ENCODE peak calls at places on chromosome 2, in six cellular contexts. T, I, F, Z, Y and R are unnamed samples.

GRCh38 chr2:149055751-149056150 is 17.3 kb downstream of the LYPD6B start:
- DNase-seq in I (no peak), T (no peak), Z (no peak), Y (no peak), F (no peak), R (no peak)

GRCh38 chr2:37637122-37637875 is 34.1 kb downstream of the CDC42EP3 start:
- DNase-seq in I (no peak), Z (no peak), T (no peak), F (no peak), Y (no peak), R (no peak)

GRCh38 chr2:816278-816677 is 134.4 kb upstream of the SNTG2 start:
- DNase-seq in I (no peak), T (no peak), Y (no peak), F (no peak), Z (no peak), R (no peak)

GRCh38 chr2:16548036-16548435 is 117.6 kb downstream of the CYRIA start:
- DNase-seq in Y (no peak), F (no peak), T (no peak), Z (no peak), I (no peak), R (no peak)

GRCh38 chr2:166031054-166031453 is 77.5 kb upstream of the TTC21B start:
- DNase-seq in Y (no peak), I (no peak), Z (no peak), T (peak), F (no peak), R (no peak)

GRCh38 chr2:106147159-106147558 is 46.9 kb downstream of the UXS1 start:
- DNase-seq in T (peak), Y (no peak), I (peak), Z (no peak), F (peak), R (no peak)

GRCh38 chr2:235390108-235390815 is 103.6 kb upstream of the AGAP1 start:
- DNase-seq in T (peak), I (no peak), Z (no peak), Y (no peak), F (no peak), R (no peak)

GRCh38 chr2:202165945-202166344 is 72.5 kb downstream of the SUMO1 start:
- DNase-seq in I (no peak), Z (no peak), F (no peak), T (peak), Y (no peak), R (no peak)

GRCh38 chr2:729363-729762 is 52.2 kb upstream of the TMEM18 start:
- DNase-seq in T (no peak), Y (no peak), F (no peak), I (no peak), Z (no peak), R (no peak)

GRCh38 chr2:74740395-74741075 is 86.5 kb downstream of the SEMA4F start:
- DNase-seq in F (peak), Z (no peak), Y (peak), T (peak), I (peak), R (no peak)

GRCh38 chr2:239774933-239775622 is 250.1 kb downstream of the NDUFA10 start:
- DNase-seq in F (no peak), T (no peak), Z (no peak), I (no peak), Y (no peak), R (no peak)

GRCh38 chr2:102792538-102793208 is 30.8 kb downstream of the TMEM182 start:
- DNase-seq in F (no peak), Z (no peak), Y (no peak), T (no peak), I (no peak), R (no peak)

GRCh38 chr2:45300026-45300750 is 290.9 kb upstream of the SIX2 start:
- DNase-seq in Z (no peak), Y (no peak), I (no peak), T (no peak), F (no peak), R (no peak)

GRCh38 chr2:44623622-44624351 is 262.0 kb downstream of the CAMKMT start:
- DNase-seq in T (no peak), Y (no peak), F (no peak), I (no peak), Z (no peak), R (no peak)

GRCh38 chr2:240956935-240957655 is 41.3 kb upstream of the SNED1 start:
- DNase-seq in T (no peak), Z (peak), Y (no peak), I (no peak), F (no peak), R (no peak)

GRCh38 chr2:143428700-143429099 is 299.5 kb downstream of the ARHGAP15 start:
- DNase-seq in Y (no peak), T (no peak), Z (no peak), F (no peak), I (no peak), R (no peak)

GRCh38 chr2:106065268-106065982 is 128.7 kb downstream of the UXS1 start:
- DNase-seq in Z (peak), I (peak), Y (no peak), F (no peak), T (no peak), R (no peak)

GRCh38 chr2:211228559-211228958 is 672.2 kb downstream of the CPS1 start:
- DNase-seq in F (no peak), I (no peak), Z (no peak), Y (no peak), T (no peak), R (no peak)

GRCh38 chr2:237025090-237025865 is 60.4 kb upstream of the COPS8 start:
- DNase-seq in I (no peak), F (peak), T (peak), Z (no peak), Y (peak), R (no peak)

GRCh38 chr2:132670961-132671781 is 1.2 kb upstream of the LYPD1 start:
- DNase-seq in F (peak), T (peak), Z (peak), Y (no peak), I (peak), R (peak)

GRCh38 chr2:86556508-86556907 is 6.7 kb downstream of the CHMP3 start:
- DNase-seq in I (peak), Z (no peak), F (no peak), Y (no peak), T (no peak), R (no peak)

DNA sequence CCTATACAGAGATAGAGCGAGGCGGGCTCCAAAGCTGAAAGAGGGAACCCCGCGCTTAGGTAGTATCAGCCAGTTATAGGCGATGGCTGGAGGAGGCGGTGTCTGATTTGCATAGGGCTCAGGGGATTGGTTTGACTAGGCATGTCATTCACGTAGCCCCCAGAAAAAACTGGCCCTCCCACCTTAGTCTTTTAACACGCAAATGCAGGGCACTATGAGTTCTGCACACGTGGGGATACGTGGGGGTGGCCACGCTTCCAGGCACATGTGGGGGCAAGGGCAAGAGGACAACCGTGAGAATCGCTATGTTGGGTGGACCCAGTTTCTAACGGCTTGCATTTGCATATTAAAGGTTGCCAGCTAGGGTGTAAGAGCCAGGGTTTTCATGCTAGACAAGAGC is 56.7 kb upstream of the MSTN start:
- DNase-seq in I (peak), F (no peak), Y (no peak), T (no peak), Z (peak), R (no peak)
- H3K4me3 ChIP-seq in I (no peak), F (peak), Y (peak), T (no peak), Z (peak), R (peak)

GRCh38 chr2:128638741-128639477 is 320.2 kb upstream of the HS6ST1 start:
- DNase-seq in T (no peak), Y (no peak), Z (peak), I (peak), F (no peak), R (peak)
- H2BK120ac ChIP-seq in T (no peak), Y (no peak), Z (peak), I (peak), F (no peak), R (peak)

GRCh38 chr2:3348771-3349170 is 28.8 kb downstream of the EIPR1 start:
- DNase-seq in F (no peak), I (no peak), Z (no peak), T (no peak), Y (no peak), R (no peak)
- H4K8ac ChIP-seq in F (no peak), I (no peak), Z (peak), T (no peak), Y (no peak), R (peak)

GRCh38 chr2:111032721-111033532 is 87.8 kb upstream of the BCL2L11 start:
- DNase-seq in T (peak), Y (peak), I (peak), F (no peak), Z (peak), R (no peak)
- H3K4me3 ChIP-seq in T (no peak), Y (no peak), I (no peak), F (no peak), Z (no peak), R (no peak)

GRCh38 chr2:47257837-47258436 is 102.8 kb upstream of the STPG4 start:
- DNase-seq in I (no peak), T (no peak), Y (no peak), Z (no peak), F (no peak), R (no peak)
- H2BK120ac ChIP-seq in I (no peak), T (no peak), Y (no peak), Z (no peak), F (no peak), R (no peak)

DNA sequence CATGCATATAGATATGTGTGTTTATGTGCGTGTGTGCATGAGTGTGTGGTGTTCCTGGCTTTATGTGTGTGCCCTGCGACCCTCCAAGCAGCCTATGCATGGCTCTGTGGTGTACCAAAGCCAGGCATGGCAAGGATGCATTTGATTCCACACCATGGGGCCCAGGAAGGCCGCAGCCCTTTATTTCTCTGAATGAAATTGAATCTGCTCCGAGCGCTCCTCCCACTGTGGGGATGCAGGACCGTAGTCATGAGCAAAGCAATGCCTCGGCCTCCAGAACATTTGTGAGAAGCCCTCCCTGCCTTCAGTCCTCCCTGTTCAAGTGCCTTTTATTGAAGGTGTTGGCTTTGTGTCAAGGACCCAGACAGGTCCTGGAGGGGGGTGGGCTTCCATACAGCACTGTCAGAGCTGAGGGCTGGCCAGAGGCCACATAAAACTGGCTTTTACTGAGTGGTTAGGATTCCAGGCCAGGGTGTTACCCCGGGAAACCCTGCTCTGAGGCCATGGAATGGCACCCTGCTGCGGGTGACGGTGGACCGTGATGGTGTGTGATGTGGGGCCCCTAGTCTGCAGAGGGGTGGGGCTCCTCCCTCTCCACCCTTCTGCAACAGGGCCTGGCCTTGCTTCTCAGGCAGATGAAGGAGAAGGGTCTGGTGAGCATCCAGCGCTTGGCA is 41.5 kb downstream of the TOGARAM2 start:
- DNase-seq in Z (no peak), I (peak), Y (peak), F (no peak), T (no peak), R (no peak)
- H4K8ac ChIP-seq in Z (no peak), I (no peak), Y (no peak), F (no peak), T (no peak), R (no peak)

GRCh38 chr2:8230466-8230865 is 451.4 kb upstream of the ID2 start:
- DNase-seq in F (no peak), I (no peak), Z (no peak), T (no peak), Y (no peak), R (no peak)

GRCh38 chr2:8231909-8232308 is 449.9 kb upstream of the ID2 start:
- DNase-seq in I (no peak), F (no peak), T (no peak), Y (no peak), Z (no peak), R (no peak)

GRCh38 chr2:8236391-8236790 is 445.5 kb upstream of the ID2 start:
- DNase-seq in F (no peak), Y (no peak), Z (no peak), T (no peak), I (no peak), R (no peak)

GRCh38 chr2:8234757-8235374 is 447.0 kb upstream of the ID2 start:
- DNase-seq in F (no peak), Y (no peak), I (no peak), T (no peak), Z (no peak), R (no peak)

DNA sequence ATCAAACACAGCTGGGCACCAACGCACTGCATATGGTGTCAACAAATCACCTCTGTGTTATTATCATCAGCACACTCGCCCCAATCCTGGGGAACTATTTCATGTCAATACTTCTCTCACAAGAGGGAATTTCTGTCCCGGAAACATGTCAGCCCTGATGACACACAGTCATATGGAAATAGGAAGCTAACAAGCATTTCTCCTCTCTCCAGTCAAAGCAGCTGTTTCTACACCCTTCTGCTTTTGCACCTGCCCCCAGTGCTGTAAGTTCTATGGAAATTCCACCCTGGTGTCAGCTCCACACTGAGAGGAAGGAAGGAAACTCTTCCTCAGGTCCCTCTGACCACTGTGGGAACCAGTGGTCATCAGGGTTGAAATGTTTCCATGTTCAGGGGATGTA is 447.6 kb upstream of the ID2 start:
- DNase-seq in Y (no peak), T (no peak), F (no peak), I (no peak), Z (no peak), R (no peak)
- H3K4me3 ChIP-seq in Y (no peak), T (no peak), F (no peak), I (no peak), Z (no peak), R (no peak)

DNA sequence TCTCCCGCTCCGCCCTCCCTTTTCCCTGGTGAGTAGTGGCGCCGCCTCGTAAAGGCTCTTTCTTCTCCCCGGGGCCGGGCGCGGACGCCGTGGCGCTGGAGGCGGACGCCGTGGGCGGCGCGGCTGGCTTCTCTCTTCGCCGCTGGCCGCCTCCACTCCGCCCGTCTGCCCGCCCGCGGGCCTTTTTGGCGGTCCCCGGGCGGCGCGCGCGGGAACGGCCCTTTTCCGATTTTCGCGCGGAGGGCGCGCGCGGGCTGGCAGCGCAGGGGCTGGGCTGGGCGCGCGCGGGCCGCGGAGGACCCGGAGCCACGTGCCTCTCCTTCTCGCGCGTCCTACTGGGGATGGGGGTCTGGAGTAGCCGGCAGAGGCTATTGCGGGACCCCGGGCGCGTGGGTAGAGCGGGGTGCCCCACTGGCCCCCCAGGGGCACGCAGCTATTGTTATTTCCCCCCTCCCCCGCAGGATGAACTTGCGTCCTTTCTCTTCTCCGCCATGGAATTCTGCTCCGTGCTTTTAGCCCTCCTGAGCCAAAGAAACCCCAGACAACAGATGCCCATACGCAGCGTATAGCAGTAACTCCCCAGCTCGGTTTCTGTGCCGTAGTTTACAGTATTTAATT is 472 bp downstream of the SLC20A1 start:
- DNase-seq in T (no peak), Y (no peak), F (no peak), I (no peak), Z (no peak), R (no peak)
- H2BK120ac ChIP-seq in T (peak), Y (peak), F (peak), I (peak), Z (no peak), R (peak)

DNA sequence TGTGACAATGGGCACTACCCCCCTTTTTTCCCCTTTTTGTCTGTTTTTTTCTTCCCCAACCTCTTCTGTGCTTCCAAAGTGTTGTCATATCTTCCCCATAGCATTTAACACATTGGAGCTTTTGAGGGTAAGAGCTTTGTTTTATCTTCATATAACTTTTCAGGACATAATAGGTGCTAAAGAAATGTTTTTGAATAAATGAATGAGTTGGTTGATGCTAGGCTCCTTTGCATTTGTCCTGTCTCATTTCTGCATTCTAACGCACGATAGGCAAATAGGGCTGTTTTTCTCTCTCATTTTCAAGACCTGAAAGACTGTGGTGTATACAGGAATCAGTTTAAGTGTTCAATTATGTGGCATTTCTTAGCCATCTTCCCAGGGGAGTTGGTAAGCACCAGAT is 832 bp upstream of the COPS7B start:
- DNase-seq in Y (no peak), T (no peak), Z (no peak), I (no peak), F (no peak), R (no peak)
- H4K8ac ChIP-seq in Y (peak), T (peak), Z (no peak), I (no peak), F (no peak), R (no peak)